ENCODE peak calls at places on chromosomes 6 and 20, in nine cellular contexts. One of them, this sample, is unnamed.

GRCh38 chr20:43963233-43963632 is 48.6 kb downstream of the TOX2 start:
- DNase-seq in activated naive CD8-positive, alpha-beta T cell treated with anti-CD3 and anti-CD28 coated beads, Interleukin-2, amount 50 U/mL, for 16 hours: no peak
- DNase-seq in stimulated activated CD8-positive, alpha-beta memory T cell treated with anti-CD3 and anti-CD28 coated beads, Interleukin-7, amount 100 ng/mL, for 4 hours: no peak
- DNase-seq in SW 1271: no peak
- DNase-seq in germinal center: no peak
- DNase-seq in sciatic nerve: no peak
- DNase-seq in AG08395: no peak
- DNase-seq in HT1080: no peak
- DNase-seq in PC-3: no peak
- DNase-seq in this sample: no peak

GRCh38 chr6:126640356-126640755 is 300.4 kb downstream of the CENPW start:
- DNase-seq in germinal center: no peak
- DNase-seq in HT1080: no peak
- DNase-seq in SW 1271: no peak
- DNase-seq in AG08395: no peak
- DNase-seq in PC-3: no peak
- DNase-seq in activated naive CD8-positive, alpha-beta T cell treated with anti-CD3 and anti-CD28 coated beads, Interleukin-2, amount 50 U/mL, for 16 hours: no peak
- DNase-seq in stimulated activated CD8-positive, alpha-beta memory T cell treated with anti-CD3 and anti-CD28 coated beads, Interleukin-7, amount 100 ng/mL, for 4 hours: no peak
- DNase-seq in sciatic nerve: no peak
- DNase-seq in this sample: no peak

GRCh38 chr6:147154454-147154853 is 49.8 kb upstream of the STXBP5 start:
- DNase-seq in HT1080: peak; percentile 80
- DNase-seq in sciatic nerve: no peak
- DNase-seq in germinal center: no peak
- DNase-seq in AG08395: peak; percentile 34
- DNase-seq in SW 1271: no peak
- DNase-seq in PC-3: peak; percentile 94
- DNase-seq in stimulated activated CD8-positive, alpha-beta memory T cell treated with anti-CD3 and anti-CD28 coated beads, Interleukin-7, amount 100 ng/mL, for 4 hours: no peak
- DNase-seq in activated naive CD8-positive, alpha-beta T cell treated with anti-CD3 and anti-CD28 coated beads, Interleukin-2, amount 50 U/mL, for 16 hours: no peak
- DNase-seq in this sample: no peak

GRCh38 chr6:130913119-130913518 is 85.9 kb downstream of the SMLR1 start:
- DNase-seq in HT1080: no peak
- DNase-seq in sciatic nerve: no peak
- DNase-seq in activated naive CD8-positive, alpha-beta T cell treated with anti-CD3 and anti-CD28 coated beads, Interleukin-2, amount 50 U/mL, for 16 hours: no peak
- DNase-seq in PC-3: no peak
- DNase-seq in SW 1271: no peak
- DNase-seq in germinal center: peak; percentile 14
- DNase-seq in stimulated activated CD8-positive, alpha-beta memory T cell treated with anti-CD3 and anti-CD28 coated beads, Interleukin-7, amount 100 ng/mL, for 4 hours: no peak
- DNase-seq in AG08395: no peak
- DNase-seq in this sample: no peak

GRCh38 chr6:113970808-113971676 is at the start of gene HDAC2:
- DNase-seq in HT1080: peak; percentile 80
- DNase-seq in PC-3: peak; percentile 68
- DNase-seq in SW 1271: peak; percentile 85
- DNase-seq in sciatic nerve: peak; percentile 92
- DNase-seq in activated naive CD8-positive, alpha-beta T cell treated with anti-CD3 and anti-CD28 coated beads, Interleukin-2, amount 50 U/mL, for 16 hours: peak; percentile 77
- DNase-seq in AG08395: peak; percentile 92
- DNase-seq in stimulated activated CD8-positive, alpha-beta memory T cell treated with anti-CD3 and anti-CD28 coated beads, Interleukin-7, amount 100 ng/mL, for 4 hours: peak; percentile 87
- DNase-seq in germinal center: peak; percentile 88
- DNase-seq in this sample: peak; percentile 97

GRCh38 chr20:2652724-2653510 is 485 bp downstream of the NOP56 start:
- DNase-seq in germinal center: peak; percentile 76
- DNase-seq in AG08395: peak; percentile 31
- DNase-seq in HT1080: no peak
- DNase-seq in activated naive CD8-positive, alpha-beta T cell treated with anti-CD3 and anti-CD28 coated beads, Interleukin-2, amount 50 U/mL, for 16 hours: peak; percentile 11
- DNase-seq in sciatic nerve: no peak
- DNase-seq in stimulated activated CD8-positive, alpha-beta memory T cell treated with anti-CD3 and anti-CD28 coated beads, Interleukin-7, amount 100 ng/mL, for 4 hours: peak; percentile 52
- DNase-seq in PC-3: no peak
- DNase-seq in SW 1271: peak; percentile 52
- DNase-seq in this sample: peak; percentile 95

GRCh38 chr6:134267917-134268361 is 50.0 kb downstream of the SGK1 start:
- DNase-seq in sciatic nerve: peak; percentile 64
- DNase-seq in activated naive CD8-positive, alpha-beta T cell treated with anti-CD3 and anti-CD28 coated beads, Interleukin-2, amount 50 U/mL, for 16 hours: no peak
- DNase-seq in SW 1271: no peak
- DNase-seq in germinal center: no peak
- DNase-seq in PC-3: no peak
- DNase-seq in AG08395: no peak
- DNase-seq in stimulated activated CD8-positive, alpha-beta memory T cell treated with anti-CD3 and anti-CD28 coated beads, Interleukin-7, amount 100 ng/mL, for 4 hours: no peak
- DNase-seq in HT1080: no peak
- DNase-seq in this sample: no peak

GRCh38 chr6:134614606-134615485 is 296.9 kb upstream of the SGK1 start:
- DNase-seq in AG08395: no peak
- DNase-seq in activated naive CD8-positive, alpha-beta T cell treated with anti-CD3 and anti-CD28 coated beads, Interleukin-2, amount 50 U/mL, for 16 hours: no peak
- DNase-seq in sciatic nerve: no peak
- DNase-seq in SW 1271: no peak
- DNase-seq in PC-3: no peak
- DNase-seq in HT1080: no peak
- DNase-seq in stimulated activated CD8-positive, alpha-beta memory T cell treated with anti-CD3 and anti-CD28 coated beads, Interleukin-7, amount 100 ng/mL, for 4 hours: no peak
- DNase-seq in germinal center: no peak
- DNase-seq in this sample: no peak

GRCh38 chr6:3888153-3888957 is 39.2 kb downstream of the FAM50B start:
- DNase-seq in HT1080: no peak
- DNase-seq in SW 1271: no peak
- DNase-seq in stimulated activated CD8-positive, alpha-beta memory T cell treated with anti-CD3 and anti-CD28 coated beads, Interleukin-7, amount 100 ng/mL, for 4 hours: no peak
- DNase-seq in activated naive CD8-positive, alpha-beta T cell treated with anti-CD3 and anti-CD28 coated beads, Interleukin-2, amount 50 U/mL, for 16 hours: no peak
- DNase-seq in germinal center: no peak
- DNase-seq in AG08395: no peak
- DNase-seq in sciatic nerve: no peak
- DNase-seq in PC-3: peak; percentile 91
- DNase-seq in this sample: peak; percentile 40

GRCh38 chr6:154916857-154917256 is 78.3 kb upstream of the TIAM2 start:
- DNase-seq in SW 1271: no peak
- DNase-seq in activated naive CD8-positive, alpha-beta T cell treated with anti-CD3 and anti-CD28 coated beads, Interleukin-2, amount 50 U/mL, for 16 hours: no peak
- DNase-seq in germinal center: no peak
- DNase-seq in sciatic nerve: no peak
- DNase-seq in HT1080: peak; percentile 24
- DNase-seq in PC-3: no peak
- DNase-seq in AG08395: no peak
- DNase-seq in stimulated activated CD8-positive, alpha-beta memory T cell treated with anti-CD3 and anti-CD28 coated beads, Interleukin-7, amount 100 ng/mL, for 4 hours: no peak
- DNase-seq in this sample: no peak

GRCh38 chr6:65819152-65819551 is 112.1 kb upstream of the EYS start:
- DNase-seq in activated naive CD8-positive, alpha-beta T cell treated with anti-CD3 and anti-CD28 coated beads, Interleukin-2, amount 50 U/mL, for 16 hours: no peak
- DNase-seq in sciatic nerve: no peak
- DNase-seq in stimulated activated CD8-positive, alpha-beta memory T cell treated with anti-CD3 and anti-CD28 coated beads, Interleukin-7, amount 100 ng/mL, for 4 hours: no peak
- DNase-seq in SW 1271: no peak
- DNase-seq in HT1080: peak; percentile 74
- DNase-seq in AG08395: peak; percentile 19
- DNase-seq in PC-3: peak; percentile 77
- DNase-seq in germinal center: no peak
- DNase-seq in this sample: no peak

GRCh38 chr20:46226602-46227001 is 81.7 kb downstream of the CDH22 start:
- DNase-seq in PC-3: peak; percentile 70
- DNase-seq in stimulated activated CD8-positive, alpha-beta memory T cell treated with anti-CD3 and anti-CD28 coated beads, Interleukin-7, amount 100 ng/mL, for 4 hours: no peak
- DNase-seq in germinal center: no peak
- DNase-seq in activated naive CD8-positive, alpha-beta T cell treated with anti-CD3 and anti-CD28 coated beads, Interleukin-2, amount 50 U/mL, for 16 hours: no peak
- DNase-seq in AG08395: no peak
- DNase-seq in sciatic nerve: no peak
- DNase-seq in SW 1271: peak; percentile 34
- DNase-seq in HT1080: peak; percentile 55
- DNase-seq in this sample: no peak

GRCh38 chr6:45548657-45549515 is 171.2 kb upstream of the SUPT3H start:
- DNase-seq in SW 1271: no peak
- DNase-seq in HT1080: no peak
- DNase-seq in PC-3: no peak
- DNase-seq in AG08395: no peak
- DNase-seq in stimulated activated CD8-positive, alpha-beta memory T cell treated with anti-CD3 and anti-CD28 coated beads, Interleukin-7, amount 100 ng/mL, for 4 hours: no peak
- DNase-seq in activated naive CD8-positive, alpha-beta T cell treated with anti-CD3 and anti-CD28 coated beads, Interleukin-2, amount 50 U/mL, for 16 hours: no peak
- DNase-seq in germinal center: peak; percentile 68
- DNase-seq in sciatic nerve: no peak
- DNase-seq in this sample: no peak